ENCODE peak calls at places on chromosome 1, in six cellular contexts. V, A, R, G, I and F are unnamed samples.

GRCh38 chr1:94925561-94926364 is 1.1 kb downstream of the CNN3 start:
- DNase-seq in A (peak; percentile 98), R (peak; percentile 52), G (peak; percentile 86), I (peak; percentile 76), V (peak; percentile 84), F (peak; percentile 69)

GRCh38 chr1:239736479-239736878 is 350.1 kb downstream of the CHRM3 start:
- DNase-seq in A (no peak), V (no peak), G (no peak), R (no peak), I (no peak), F (no peak)

GRCh38 chr1:53739109-53739681 is at the start of gene GLIS1:
- DNase-seq in A (peak; percentile 96), R (peak; percentile 77), V (peak; percentile 58), G (peak; percentile 54), I (peak; percentile 88), F (peak; percentile 81)

GRCh38 chr1:57101171-57101570 is 135.4 kb upstream of the C8B start:
- DNase-seq in V (no peak), R (no peak), A (no peak), G (no peak), I (no peak), F (no peak)

GRCh38 chr1:230403442-230403841 is 22.7 kb downstream of the PGBD5 start:
- DNase-seq in A (no peak), R (no peak), I (no peak), G (no peak), V (no peak), F (no peak)

GRCh38 chr1:84969489-84970250 is 27.2 kb downstream of the MCOLN2 start:
- DNase-seq in G (no peak), A (no peak), I (no peak), R (no peak), V (no peak), F (no peak)

GRCh38 chr1:53327183-53327941 is 508 bp downstream of the LRP8 start:
- DNase-seq in G (peak; percentile 14), R (no peak), V (peak; percentile 54), I (peak; percentile 59), A (peak; percentile 66), F (peak; percentile 23)

GRCh38 chr1:223249854-223250631 is 107.0 kb upstream of the TLR5 start:
- DNase-seq in R (peak; percentile 17), A (no peak), I (no peak), V (no peak), G (no peak), F (peak; percentile 52)

GRCh38 chr1:199918196-199918789 is 109.2 kb upstream of the NR5A2 start:
- DNase-seq in A (no peak), I (no peak), R (no peak), V (no peak), G (no peak), F (no peak)

GRCh38 chr1:22618056-22618455 is 18.4 kb upstream of the C1QA start:
- DNase-seq in A (no peak), G (no peak), R (no peak), I (no peak), V (no peak), F (no peak)

GRCh38 chr1:17822741-17823426 is 67.8 kb downstream of the ACTL8 start:
- DNase-seq in G (no peak), A (no peak), I (no peak), V (no peak), R (peak; percentile 19), F (no peak)